ENCODE peak calls at places on chromosomes 13 and 19, in ten cellular contexts. One of them, this sample, is unnamed.

GRCh38 chr19:38310279-38310670 is 5.5 kb downstream of the YIF1B start:
- DNase-seq in mesenteric fat pad: no peak
- DNase-seq in Right ventricle myocardium superior: no peak
- DNase-seq in hippocampal formation: no peak
- DNase-seq in effector memory CD4-positive, alpha-beta T cell: no peak
- DNase-seq in islet precursor cell: no peak
- DNase-seq in T-helper 2 cell: no peak
- DNase-seq in GOT3: no peak
- DNase-seq in stimulated activated CD4-positive, alpha-beta T cell treated with anti-CD3 and anti-CD28 coated beads, Interleukin-2, amount 100 ng/mL, for 4 hours: no peak
- DNase-seq in adrenal gland: no peak
- DNase-seq in this sample: no peak

GRCh38 chr13:25741796-25742195 is 310.0 kb downstream of the SHISA2 start:
- DNase-seq in mesenteric fat pad: no peak
- DNase-seq in Right ventricle myocardium superior: no peak
- DNase-seq in hippocampal formation: no peak
- DNase-seq in effector memory CD4-positive, alpha-beta T cell: no peak
- DNase-seq in islet precursor cell: no peak
- DNase-seq in T-helper 2 cell: no peak
- DNase-seq in GOT3: no peak
- DNase-seq in stimulated activated CD4-positive, alpha-beta T cell treated with anti-CD3 and anti-CD28 coated beads, Interleukin-2, amount 100 ng/mL, for 4 hours: no peak
- DNase-seq in adrenal gland: no peak
- DNase-seq in this sample: no peak

GRCh38 chr13:70330697-70331361 is 222.6 kb upstream of the KLHL1 start:
- DNase-seq in mesenteric fat pad: no peak
- DNase-seq in Right ventricle myocardium superior: no peak
- DNase-seq in hippocampal formation: no peak
- DNase-seq in effector memory CD4-positive, alpha-beta T cell: no peak
- DNase-seq in islet precursor cell: no peak
- DNase-seq in T-helper 2 cell: no peak
- DNase-seq in GOT3: no peak
- DNase-seq in stimulated activated CD4-positive, alpha-beta T cell treated with anti-CD3 and anti-CD28 coated beads, Interleukin-2, amount 100 ng/mL, for 4 hours: no peak
- DNase-seq in adrenal gland: no peak
- DNase-seq in this sample: no peak

GRCh38 chr19:34480971-34481821 is at the start of gene WTIP:
- DNase-seq in mesenteric fat pad: peak; percentile 92
- DNase-seq in Right ventricle myocardium superior: peak; percentile 86
- DNase-seq in hippocampal formation: no peak
- DNase-seq in effector memory CD4-positive, alpha-beta T cell: no peak
- DNase-seq in islet precursor cell: peak; percentile 94
- DNase-seq in T-helper 2 cell: no peak
- DNase-seq in GOT3: no peak
- DNase-seq in stimulated activated CD4-positive, alpha-beta T cell treated with anti-CD3 and anti-CD28 coated beads, Interleukin-2, amount 100 ng/mL, for 4 hours: no peak
- DNase-seq in adrenal gland: peak; percentile 73
- DNase-seq in this sample: peak; percentile 50

GRCh38 chr13:38391341-38391740 is 41.7 kb downstream of the UFM1 start:
- DNase-seq in mesenteric fat pad: no peak
- DNase-seq in Right ventricle myocardium superior: no peak
- DNase-seq in hippocampal formation: no peak
- DNase-seq in effector memory CD4-positive, alpha-beta T cell: no peak
- DNase-seq in islet precursor cell: no peak
- DNase-seq in T-helper 2 cell: no peak
- DNase-seq in GOT3: no peak
- DNase-seq in stimulated activated CD4-positive, alpha-beta T cell treated with anti-CD3 and anti-CD28 coated beads, Interleukin-2, amount 100 ng/mL, for 4 hours: no peak
- DNase-seq in adrenal gland: no peak
- DNase-seq in this sample: no peak

GRCh38 chr13:44292545-44292944 is 81.1 kb upstream of the SERP2 start:
- DNase-seq in mesenteric fat pad: no peak
- DNase-seq in Right ventricle myocardium superior: no peak
- DNase-seq in hippocampal formation: no peak
- DNase-seq in effector memory CD4-positive, alpha-beta T cell: no peak
- DNase-seq in islet precursor cell: no peak
- DNase-seq in T-helper 2 cell: no peak
- DNase-seq in GOT3: no peak
- DNase-seq in stimulated activated CD4-positive, alpha-beta T cell treated with anti-CD3 and anti-CD28 coated beads, Interleukin-2, amount 100 ng/mL, for 4 hours: no peak
- DNase-seq in adrenal gland: no peak
- DNase-seq in this sample: no peak

GRCh38 chr13:44679602-44680001 is 103.5 kb upstream of the TSC22D1 start:
- DNase-seq in mesenteric fat pad: no peak
- DNase-seq in Right ventricle myocardium superior: no peak
- DNase-seq in hippocampal formation: no peak
- DNase-seq in effector memory CD4-positive, alpha-beta T cell: no peak
- DNase-seq in islet precursor cell: no peak
- DNase-seq in T-helper 2 cell: no peak
- DNase-seq in GOT3: no peak
- DNase-seq in stimulated activated CD4-positive, alpha-beta T cell treated with anti-CD3 and anti-CD28 coated beads, Interleukin-2, amount 100 ng/mL, for 4 hours: no peak
- DNase-seq in adrenal gland: no peak
- DNase-seq in this sample: no peak

GRCh38 chr13:24208314-24208713 is 47.8 kb downstream of the SPATA13 start:
- DNase-seq in mesenteric fat pad: no peak
- DNase-seq in Right ventricle myocardium superior: no peak
- DNase-seq in hippocampal formation: no peak
- DNase-seq in effector memory CD4-positive, alpha-beta T cell: no peak
- DNase-seq in islet precursor cell: no peak
- DNase-seq in T-helper 2 cell: no peak
- DNase-seq in GOT3: no peak
- DNase-seq in stimulated activated CD4-positive, alpha-beta T cell treated with anti-CD3 and anti-CD28 coated beads, Interleukin-2, amount 100 ng/mL, for 4 hours: no peak
- DNase-seq in adrenal gland: peak; percentile 84
- DNase-seq in this sample: no peak

GRCh38 chr13:80341098-80341701 is at the start of gene SPRY2:
- DNase-seq in mesenteric fat pad: peak; percentile 96
- DNase-seq in Right ventricle myocardium superior: peak; percentile 97
- DNase-seq in hippocampal formation: peak; percentile 92
- DNase-seq in effector memory CD4-positive, alpha-beta T cell: no peak
- DNase-seq in islet precursor cell: peak; percentile 99
- DNase-seq in T-helper 2 cell: no peak
- DNase-seq in GOT3: peak; percentile 84
- DNase-seq in stimulated activated CD4-positive, alpha-beta T cell treated with anti-CD3 and anti-CD28 coated beads, Interleukin-2, amount 100 ng/mL, for 4 hours: no peak
- DNase-seq in adrenal gland: peak; percentile 95
- DNase-seq in this sample: peak; percentile 96

GRCh38 chr19:6610934-6611370 is 20.0 kb upstream of the CD70 start:
- DNase-seq in mesenteric fat pad: no peak
- DNase-seq in Right ventricle myocardium superior: no peak
- DNase-seq in hippocampal formation: no peak
- DNase-seq in effector memory CD4-positive, alpha-beta T cell: no peak
- DNase-seq in islet precursor cell: no peak
- DNase-seq in T-helper 2 cell: no peak
- DNase-seq in GOT3: no peak
- DNase-seq in stimulated activated CD4-positive, alpha-beta T cell treated with anti-CD3 and anti-CD28 coated beads, Interleukin-2, amount 100 ng/mL, for 4 hours: no peak
- DNase-seq in adrenal gland: no peak
- DNase-seq in this sample: no peak

GRCh38 chr19:1486720-1487575 is 3.2 kb downstream of the PCSK4 start:
- DNase-seq in mesenteric fat pad: no peak
- DNase-seq in Right ventricle myocardium superior: no peak
- DNase-seq in hippocampal formation: no peak
- DNase-seq in effector memory CD4-positive, alpha-beta T cell: no peak
- DNase-seq in islet precursor cell: no peak
- DNase-seq in T-helper 2 cell: no peak
- DNase-seq in GOT3: no peak
- DNase-seq in stimulated activated CD4-positive, alpha-beta T cell treated with anti-CD3 and anti-CD28 coated beads, Interleukin-2, amount 100 ng/mL, for 4 hours: no peak
- DNase-seq in adrenal gland: peak; percentile 23
- DNase-seq in this sample: no peak

GRCh38 chr19:11423804-11424318 is 4.7 kb upstream of the RGL3 start:
- DNase-seq in mesenteric fat pad: no peak
- DNase-seq in Right ventricle myocardium superior: no peak
- DNase-seq in hippocampal formation: no peak
- DNase-seq in effector memory CD4-positive, alpha-beta T cell: no peak
- DNase-seq in islet precursor cell: no peak
- DNase-seq in T-helper 2 cell: no peak
- DNase-seq in GOT3: no peak
- DNase-seq in stimulated activated CD4-positive, alpha-beta T cell treated with anti-CD3 and anti-CD28 coated beads, Interleukin-2, amount 100 ng/mL, for 4 hours: no peak
- DNase-seq in adrenal gland: peak; percentile 66
- DNase-seq in this sample: no peak

GRCh38 chr19:5321066-5321642 is 19.5 kb downstream of the PTPRS start:
- DNase-seq in mesenteric fat pad: no peak
- DNase-seq in Right ventricle myocardium superior: no peak
- DNase-seq in hippocampal formation: no peak
- DNase-seq in effector memory CD4-positive, alpha-beta T cell: no peak
- DNase-seq in islet precursor cell: no peak
- DNase-seq in T-helper 2 cell: no peak
- DNase-seq in GOT3: no peak
- DNase-seq in stimulated activated CD4-positive, alpha-beta T cell treated with anti-CD3 and anti-CD28 coated beads, Interleukin-2, amount 100 ng/mL, for 4 hours: no peak
- DNase-seq in adrenal gland: no peak
- DNase-seq in this sample: no peak

GRCh38 chr19:35166100-35167063 is 11.8 kb downstream of the FXYD5 start:
- DNase-seq in mesenteric fat pad: peak; percentile 37
- DNase-seq in Right ventricle myocardium superior: no peak
- DNase-seq in hippocampal formation: no peak
- DNase-seq in effector memory CD4-positive, alpha-beta T cell: no peak
- DNase-seq in islet precursor cell: peak; percentile 7
- DNase-seq in T-helper 2 cell: no peak
- DNase-seq in GOT3: no peak
- DNase-seq in stimulated activated CD4-positive, alpha-beta T cell treated with anti-CD3 and anti-CD28 coated beads, Interleukin-2, amount 100 ng/mL, for 4 hours: no peak
- DNase-seq in adrenal gland: no peak
- DNase-seq in this sample: no peak

GRCh38 chr13:23617551-23618014 is 47.4 kb downstream of the TNFRSF19 start:
- DNase-seq in mesenteric fat pad: no peak
- DNase-seq in Right ventricle myocardium superior: no peak
- DNase-seq in hippocampal formation: no peak
- DNase-seq in effector memory CD4-positive, alpha-beta T cell: no peak
- DNase-seq in islet precursor cell: peak; percentile 78
- DNase-seq in T-helper 2 cell: no peak
- DNase-seq in GOT3: no peak
- DNase-seq in stimulated activated CD4-positive, alpha-beta T cell treated with anti-CD3 and anti-CD28 coated beads, Interleukin-2, amount 100 ng/mL, for 4 hours: no peak
- DNase-seq in adrenal gland: no peak
- DNase-seq in this sample: no peak

GRCh38 chr13:99014391-99014988 is 36.6 kb upstream of the DOCK9 start:
- DNase-seq in mesenteric fat pad: no peak
- DNase-seq in Right ventricle myocardium superior: no peak
- DNase-seq in hippocampal formation: no peak
- DNase-seq in effector memory CD4-positive, alpha-beta T cell: no peak
- DNase-seq in islet precursor cell: no peak
- DNase-seq in T-helper 2 cell: no peak
- DNase-seq in GOT3: no peak
- DNase-seq in stimulated activated CD4-positive, alpha-beta T cell treated with anti-CD3 and anti-CD28 coated beads, Interleukin-2, amount 100 ng/mL, for 4 hours: no peak
- DNase-seq in adrenal gland: no peak
- DNase-seq in this sample: no peak

GRCh38 chr13:28557725-28558124 is 62.8 kb upstream of the FLT1 start:
- DNase-seq in mesenteric fat pad: no peak
- DNase-seq in Right ventricle myocardium superior: no peak
- DNase-seq in hippocampal formation: no peak
- DNase-seq in effector memory CD4-positive, alpha-beta T cell: no peak
- DNase-seq in islet precursor cell: no peak
- DNase-seq in T-helper 2 cell: no peak
- DNase-seq in GOT3: no peak
- DNase-seq in stimulated activated CD4-positive, alpha-beta T cell treated with anti-CD3 and anti-CD28 coated beads, Interleukin-2, amount 100 ng/mL, for 4 hours: no peak
- DNase-seq in adrenal gland: no peak
- DNase-seq in this sample: no peak

GRCh38 chr13:46334008-46334407 is 53.0 kb downstream of the RUBCNL start:
- DNase-seq in mesenteric fat pad: no peak
- DNase-seq in Right ventricle myocardium superior: no peak
- DNase-seq in hippocampal formation: no peak
- DNase-seq in effector memory CD4-positive, alpha-beta T cell: no peak
- DNase-seq in islet precursor cell: no peak
- DNase-seq in T-helper 2 cell: no peak
- DNase-seq in GOT3: no peak
- DNase-seq in stimulated activated CD4-positive, alpha-beta T cell treated with anti-CD3 and anti-CD28 coated beads, Interleukin-2, amount 100 ng/mL, for 4 hours: no peak
- DNase-seq in adrenal gland: no peak
- DNase-seq in this sample: no peak

GRCh38 chr19:18562086-18562485 is 4.4 kb downstream of the KXD1 start:
- DNase-seq in mesenteric fat pad: no peak
- DNase-seq in Right ventricle myocardium superior: peak; percentile 60
- DNase-seq in hippocampal formation: no peak
- DNase-seq in effector memory CD4-positive, alpha-beta T cell: no peak
- DNase-seq in islet precursor cell: no peak
- DNase-seq in T-helper 2 cell: no peak
- DNase-seq in GOT3: no peak
- DNase-seq in stimulated activated CD4-positive, alpha-beta T cell treated with anti-CD3 and anti-CD28 coated beads, Interleukin-2, amount 100 ng/mL, for 4 hours: no peak
- DNase-seq in adrenal gland: no peak
- DNase-seq in this sample: no peak

GRCh38 chr19:588093-588742 is 1.5 kb upstream of the HCN2 start:
- DNase-seq in mesenteric fat pad: no peak
- DNase-seq in Right ventricle myocardium superior: peak; percentile 78
- DNase-seq in hippocampal formation: peak; percentile 90
- DNase-seq in effector memory CD4-positive, alpha-beta T cell: peak; percentile 37
- DNase-seq in islet precursor cell: peak; percentile 93
- DNase-seq in T-helper 2 cell: peak; percentile 66
- DNase-seq in GOT3: peak; percentile 41
- DNase-seq in stimulated activated CD4-positive, alpha-beta T cell treated with anti-CD3 and anti-CD28 coated beads, Interleukin-2, amount 100 ng/mL, for 4 hours: peak; percentile 52
- DNase-seq in adrenal gland: peak; percentile 92
- DNase-seq in this sample: peak; percentile 70

GRCh38 chr13:110580800-110581199 is 19.3 kb upstream of the RAB20 start:
- DNase-seq in mesenteric fat pad: no peak
- DNase-seq in Right ventricle myocardium superior: no peak
- DNase-seq in hippocampal formation: no peak
- DNase-seq in effector memory CD4-positive, alpha-beta T cell: no peak
- DNase-seq in islet precursor cell: no peak
- DNase-seq in T-helper 2 cell: no peak
- DNase-seq in GOT3: no peak
- DNase-seq in stimulated activated CD4-positive, alpha-beta T cell treated with anti-CD3 and anti-CD28 coated beads, Interleukin-2, amount 100 ng/mL, for 4 hours: no peak
- DNase-seq in adrenal gland: no peak
- DNase-seq in this sample: no peak

GRCh38 chr19:34269968-34270621 is 15.7 kb downstream of the GARRE1 start:
- DNase-seq in mesenteric fat pad: no peak
- DNase-seq in Right ventricle myocardium superior: peak; percentile 70
- DNase-seq in hippocampal formation: peak; percentile 13
- DNase-seq in effector memory CD4-positive, alpha-beta T cell: peak; percentile 80
- DNase-seq in islet precursor cell: peak; percentile 94
- DNase-seq in T-helper 2 cell: peak; percentile 74
- DNase-seq in GOT3: no peak
- DNase-seq in stimulated activated CD4-positive, alpha-beta T cell treated with anti-CD3 and anti-CD28 coated beads, Interleukin-2, amount 100 ng/mL, for 4 hours: peak; percentile 52
- DNase-seq in adrenal gland: peak; percentile 67
- DNase-seq in this sample: no peak